ENCODE peak calls at places on chromosomes 16 and 17, in six cellular contexts. T is breast epithelium, P is esophagus squamous epithelium, A is A549, E is heart left ventricle, Q is left ventricle myocardium inferior. C is an unnamed sample. For H3K4me1, the result is how much of the 10 kb centered on the place peaks cover.

GRCh38 chr17:57465551-57465950 is 209.2 kb downstream of the MSI2 start:
- DNase-seq in P (no peak), Q (no peak), E (no peak), A (no peak), T (no peak), C (no peak)

GRCh38 chr16:79993810-79994209 is 393.3 kb upstream of the MAF start:
- DNase-seq in T (no peak), P (no peak), A (no peak), Q (no peak), E (no peak), C (no peak)

GRCh38 chr16:35795361-35796029 is 2336.1 kb downstream of the TP53TG3F start:
- DNase-seq in E (no peak), P (no peak), Q (no peak), A (no peak), T (no peak), C (peak)

GRCh38 chr17:73924488-73925186 is 278.8 kb upstream of the RPL38 start:
- DNase-seq in P (no peak), Q (no peak), T (no peak), E (no peak), A (no peak), C (no peak)

GRCh38 chr16:81531415-81531814 is 86.8 kb downstream of the CMIP start:
- DNase-seq in T (peak), E (no peak), Q (no peak), A (no peak), P (no peak), C (peak)

GRCh38 chr16:88811850-88812736 is at the start of gene APRT:
- DNase-seq in Q (peak), E (peak), P (peak), T (peak), A (peak), C (peak)

GRCh38 chr17:56929362-56929969 is 15.6 kb upstream of the TRIM25 start:
- DNase-seq in Q (no peak), T (no peak), E (no peak), P (no peak), A (no peak), C (no peak)

GRCh38 chr17:68431661-68432071 is 25.6 kb downstream of the WIPI1 start:
- DNase-seq in E (no peak), P (no peak), A (peak), Q (no peak), T (no peak), C (no peak)

GRCh38 chr17:48001187-48001586 is 30.3 kb downstream of the CDK5RAP3 start:
- DNase-seq in P (no peak), A (no peak), Q (no peak), T (no peak), E (no peak), C (no peak)

GRCh38 chr16:49557070-49557446 is 183.5 kb downstream of the C16orf78 start:
- DNase-seq in A (no peak), E (no peak), P (no peak), Q (no peak), T (no peak), C (no peak)

GRCh38 chr17:82658331-82658730 is 10.1 kb upstream of the WDR45B start:
- DNase-seq in E (no peak), Q (no peak), A (no peak), T (no peak), P (no peak), C (no peak)

GRCh38 chr17:80465316-80465974 is 11.0 kb downstream of the NPTX1 start:
- DNase-seq in Q (no peak), A (no peak), P (no peak), T (no peak), E (no peak), C (no peak)

GRCh38 chr16:19162085-19162484 is 6.0 kb upstream of the SYT17 start:
- DNase-seq in E (no peak), T (no peak), Q (no peak), A (no peak), P (no peak), C (no peak)

GRCh38 chr17:38729886-38730525 is at the start of gene CISD3:
- DNase-seq in A (peak), T (peak), P (no peak), Q (peak), E (peak), C (peak)

GRCh38 chr16:73068546-73069401 is 20.8 kb upstream of the ZFHX3 start:
- DNase-seq in T (no peak), E (peak), A (no peak), P (no peak), Q (peak), C (peak)

GRCh38 chr17:58310511-58311428 is 17.8 kb downstream of the TSPOAP1 start:
- DNase-seq in Q (no peak), T (no peak), P (no peak), E (no peak), A (no peak), C (no peak)

GRCh38 chr17:53837131-53837530 is 14.4 kb downstream of the KIF2B start:
- DNase-seq in T (no peak), A (no peak), P (no peak), E (no peak), Q (no peak), C (no peak)

GRCh38 chr17:1490643-1491405 is 1.7 kb downstream of the MYO1C start:
- DNase-seq in T (no peak), P (no peak), E (peak), A (peak), Q (peak), C (peak)

GRCh38 chr17:54992797-54993639 is 24.5 kb downstream of the STXBP4 start:
- DNase-seq in T (no peak), A (peak), Q (no peak), P (no peak), E (no peak), C (no peak)

GRCh38 chr17:29645516-29646051 is 22.9 kb upstream of the CORO6 start:
- DNase-seq in T (peak), Q (peak), E (no peak), P (no peak), A (no peak), C (no peak)

GRCh38 chr17:10063730-10064221 is 134.6 kb downstream of the GAS7 start:
- DNase-seq in T (no peak), E (peak), Q (no peak), P (no peak), A (no peak), C (peak)

GRCh38 chr17:44083250-44083849 is 12.8 kb downstream of the G6PC3 start:
- DNase-seq in Q (no peak), E (no peak), T (no peak), P (no peak), A (peak), C (no peak)

GRCh38 chr17:15123593-15124590 is 141.2 kb downstream of the PMP22 start:
- DNase-seq in P (no peak), E (no peak), Q (no peak), A (no peak), T (no peak), C (no peak)

GRCh38 chr16:27287887-27288286 is 19.3 kb upstream of the NSMCE1 start:
- DNase-seq in Q (no peak), T (no peak), E (no peak), A (no peak), P (no peak), C (no peak)

GRCh38 chr17:9935408-9935807 is 30.3 kb upstream of the RCVRN start:
- DNase-seq in T (peak), Q (peak), P (no peak), E (peak), A (no peak), C (no peak)

GRCh38 chr17:79610151-79610645 is 653 bp downstream of the RBFOX3 start:
- DNase-seq in A (no peak), E (no peak), Q (no peak), T (no peak), P (no peak), C (no peak)

DNA sequence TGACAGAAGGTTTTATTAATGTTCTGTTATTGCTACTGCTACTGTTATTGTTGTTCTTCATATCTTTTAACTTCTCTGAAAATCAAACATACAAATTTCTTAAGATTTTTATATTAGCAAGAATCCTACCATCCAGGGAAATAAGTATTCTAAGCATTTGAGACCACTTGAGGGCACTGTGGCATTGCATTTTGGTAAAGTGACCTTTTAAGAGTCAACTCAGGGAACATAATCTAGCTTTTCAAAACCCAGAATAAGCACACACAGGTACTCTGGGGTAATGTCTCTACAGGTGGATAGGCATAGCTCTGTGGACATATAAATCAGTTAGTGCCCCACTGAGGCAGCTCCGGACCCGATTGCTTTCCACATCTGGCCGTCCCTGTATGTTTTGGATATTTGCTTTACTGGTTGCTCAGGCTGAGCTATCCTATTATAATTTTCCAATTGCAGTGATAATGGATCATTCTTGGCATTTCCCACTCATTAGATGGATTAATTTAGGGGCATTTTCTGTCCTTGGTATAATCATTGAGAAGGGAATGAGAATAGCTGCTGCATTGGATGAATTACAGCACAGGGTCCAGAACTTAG is 1425.1 kb upstream of the CDH8 start:
- DNase-seq in P (no peak), Q (no peak), A (no peak), E (no peak), T (no peak), C (no peak)
- TF ChIP-seq CTCF in P (no peak), Q (peak), A (peak), E (no peak), T (no peak), C (no peak)

GRCh38 chr16:68231384-68232136 is 4.4 kb downstream of the ESRP2 start:
- DNase-seq in E (peak), A (no peak), Q (no peak), T (no peak), P (no peak), C (peak)

GRCh38 chr16:68233835-68234187 is 2.1 kb downstream of the ESRP2 start:
- DNase-seq in P (no peak), Q (no peak), E (peak), T (no peak), A (no peak), C (no peak)

GRCh38 chr16:68230956-68231355 is 5.0 kb downstream of the ESRP2 start:
- DNase-seq in T (no peak), E (peak), Q (no peak), A (no peak), P (no peak), C (no peak)

GRCh38 chr16:68233085-68233834 is 2.7 kb downstream of the ESRP2 start:
- DNase-seq in E (no peak), Q (no peak), P (no peak), A (no peak), T (no peak), C (peak)

GRCh38 chr16:68232335-68232734 is 3.6 kb downstream of the ESRP2 start:
- DNase-seq in E (peak), Q (no peak), P (no peak), A (no peak), T (no peak), C (peak)
- H3K4me1 ChIP-seq in E (under half), Q (under half), P (under half), A (under half), T (under half), C (under half)

GRCh38 chr17:36928450-36929125 is 8.7 kb upstream of the LHX1 start:
- DNase-seq in Q (no peak), T (no peak), E (peak), P (no peak), A (no peak), C (no peak)
- TF ChIP-seq CTCF in Q (no peak), T (no peak), E (no peak), P (no peak), A (no peak), C (no peak)

DNA sequence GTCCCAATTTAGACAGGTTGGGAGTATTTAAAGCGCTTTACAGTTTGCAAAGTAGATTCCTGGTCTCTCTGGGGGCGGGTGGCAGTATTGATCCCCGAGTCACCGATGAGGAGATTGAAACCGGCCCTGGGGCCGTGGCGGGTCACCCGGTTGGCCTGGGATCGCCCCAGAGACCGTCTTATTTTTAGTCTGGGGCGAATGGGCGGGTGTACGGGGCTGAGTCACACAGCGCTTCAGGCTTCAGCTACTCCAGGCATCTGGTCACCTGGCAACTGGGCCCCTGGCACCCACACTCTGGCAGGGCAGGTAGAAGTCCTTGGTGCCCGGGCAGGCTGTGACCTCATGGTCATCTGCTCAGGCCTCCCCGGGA is 669 bp downstream of the MIEF2 start:
- DNase-seq in E (peak), Q (peak), P (no peak), T (peak), A (peak), C (peak)
- H3K4me1 ChIP-seq in E (half or more), Q (half or more), P (under half), T (under half), A (under half), C (under half)

DNA sequence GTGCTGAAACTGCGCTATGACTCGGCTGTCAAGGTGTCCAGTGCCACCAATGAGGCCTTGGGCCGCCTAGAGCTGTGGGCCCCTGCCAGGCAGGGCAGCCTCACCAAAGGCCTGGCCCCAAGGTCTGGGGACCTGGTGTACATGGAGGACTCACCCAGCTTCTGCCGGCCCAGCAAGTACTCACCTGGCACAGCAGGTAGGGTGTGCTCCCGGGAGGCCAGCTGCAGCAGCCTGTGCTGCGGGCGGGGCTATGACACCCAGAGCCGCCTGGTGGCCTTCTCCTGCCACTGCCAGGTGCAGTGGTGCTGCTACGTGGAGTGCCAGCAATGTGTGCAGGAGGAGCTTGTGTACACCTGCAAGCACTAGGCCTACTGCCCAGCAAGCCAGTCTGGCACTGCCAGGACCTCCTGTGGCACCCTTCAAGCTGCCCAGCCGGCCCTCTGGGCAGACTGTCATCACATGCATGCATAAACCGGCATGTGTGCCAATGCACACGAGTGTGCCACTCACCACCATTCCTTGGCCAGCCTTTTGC is 25.0 kb downstream of the WNT9B start:
- DNase-seq in A (no peak), T (no peak), Q (no peak), E (no peak), P (no peak), C (no peak)
- TF ChIP-seq CTCF in A (peak), T (no peak), Q (no peak), E (no peak), P (no peak), C (peak)

GRCh38 chr17:17924131-17924856 is 47.9 kb downstream of the TOM1L2 start:
- DNase-seq in Q (no peak), P (no peak), T (no peak), A (no peak), E (no peak), C (no peak)
- H3K4me1 ChIP-seq in Q (half or more), P (under half), T (under half), A (half or more), E (half or more), C (under half)

DNA sequence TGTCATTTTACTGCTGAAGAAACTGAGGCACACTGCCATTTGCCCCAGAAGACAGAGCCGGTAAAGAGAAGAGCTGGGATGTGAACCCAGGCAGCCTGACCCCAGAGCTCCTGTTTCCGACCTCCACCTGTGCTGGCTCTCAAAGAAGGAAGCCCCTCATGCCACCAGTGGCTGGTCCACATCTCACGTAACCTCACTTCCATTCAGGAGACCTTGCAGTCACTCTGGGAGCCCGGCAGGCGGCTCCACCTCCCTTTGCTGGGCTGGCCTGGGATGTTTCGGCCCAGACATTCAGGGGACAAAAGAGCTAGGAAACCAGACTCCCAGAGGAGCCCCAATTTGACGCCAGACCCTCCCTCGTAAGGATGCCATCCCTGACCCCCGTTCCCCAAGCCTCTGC is 2.9 kb downstream of the TAF1C start:
- DNase-seq in Q (no peak), T (no peak), E (no peak), P (no peak), A (peak), C (no peak)
- TF ChIP-seq CTCF in Q (peak), T (no peak), E (peak), P (no peak), A (peak), C (no peak)

DNA sequence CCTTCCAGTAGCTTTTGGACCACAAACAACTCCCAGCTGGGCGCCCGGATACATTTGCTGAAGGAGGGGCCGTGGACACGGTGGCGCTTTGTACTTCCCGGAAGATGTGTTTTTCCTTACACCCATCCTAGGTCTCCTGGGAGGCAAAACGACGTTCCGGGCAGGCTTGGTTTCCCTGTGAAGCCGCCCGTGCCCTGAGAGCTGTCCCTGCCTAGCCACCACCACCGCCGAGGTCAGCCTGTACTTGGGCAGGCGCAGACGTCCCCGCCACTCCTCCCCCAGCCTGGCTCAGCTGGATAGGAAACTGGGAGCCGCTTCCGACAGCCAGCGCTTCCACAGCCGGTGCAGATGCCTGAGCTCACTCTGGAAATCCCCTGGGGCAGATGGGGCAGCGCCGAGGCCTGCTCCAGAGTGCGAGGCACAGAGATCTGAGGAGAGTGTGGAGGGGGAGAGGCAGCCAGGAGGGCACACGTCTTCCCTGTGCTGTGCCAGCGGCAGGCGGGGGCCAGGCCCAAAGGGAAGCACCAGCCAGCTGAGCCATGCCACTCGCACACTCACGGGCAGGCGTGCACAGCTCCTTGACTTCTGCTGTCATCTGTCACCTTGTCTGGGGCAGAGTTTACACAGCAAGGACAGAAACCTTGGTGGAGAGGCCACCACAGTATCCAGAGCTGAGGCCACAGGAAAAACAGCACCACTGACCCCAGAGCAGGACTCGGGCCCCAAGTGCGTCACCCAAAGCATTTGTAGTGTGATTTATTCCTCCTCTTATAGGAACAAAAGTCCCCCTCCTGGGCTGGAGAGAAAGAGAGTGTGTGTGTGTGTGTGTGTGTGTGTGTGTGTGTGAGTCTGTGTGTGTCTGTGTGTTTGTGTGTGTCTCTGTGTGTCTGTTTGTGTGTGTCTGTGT is 3.0 kb downstream of the RHBDF2 start:
- DNase-seq in Q (peak), P (no peak), E (peak), T (peak), A (peak), C (peak)
- H3K4me1 ChIP-seq in Q (half or more), P (under half), E (half or more), T (under half), A (under half), C (under half)